ENCODE peak calls at places on chromosome X, in nine cellular contexts. Q, U, V, G, C, W, D, T and P are unnamed samples. For H3K4me1, the result is how much of the 10 kb centered on the place peaks cover.

GRCh38 chrX:115173181-115173580 is 16.0 kb upstream of the RBMXL3 start:
- DNase-seq in V (no peak), D (no peak), T (no peak), U (no peak), Q (no peak), C (no peak), G (no peak), W (no peak), P (no peak)

GRCh38 chrX:96719161-96719875 is 34.7 kb downstream of the DIAPH2 start:
- DNase-seq in D (no peak), V (no peak), C (no peak), W (no peak), Q (no peak), G (no peak), T (no peak), U (no peak), P (no peak)

GRCh38 chrX:79081895-79082512 is 62.5 kb upstream of the GPR174 start:
- DNase-seq in T (peak), D (peak), Q (no peak), W (peak), V (no peak), G (no peak), U (no peak), C (peak), P (peak)

GRCh38 chrX:80335062-80335830 is 85.0 kb upstream of the TENT5D start:
- DNase-seq in Q (peak), C (no peak), D (peak), T (no peak), G (no peak), W (peak), V (peak), U (peak), P (no peak)

GRCh38 chrX:110374544-110374943 is 15.9 kb downstream of the RTL9 start:
- DNase-seq in W (no peak), Q (no peak), C (no peak), D (peak), T (no peak), U (no peak), G (no peak), V (no peak), P (peak)

GRCh38 chrX:68942797-68943196 is 114.0 kb downstream of the EFNB1 start:
- DNase-seq in C (no peak), Q (no peak), V (no peak), T (no peak), D (peak), U (no peak), G (no peak), W (no peak), P (no peak)

GRCh38 chrX:19650996-19651395 is 135.7 kb upstream of the MAP3K15 start:
- DNase-seq in W (no peak), U (no peak), G (no peak), Q (no peak), V (no peak), T (no peak), D (no peak), C (no peak), P (no peak)

GRCh38 chrX:129786210-129786651 is 6.5 kb downstream of the SASH3 start:
- DNase-seq in W (no peak), T (no peak), U (no peak), V (no peak), Q (no peak), D (no peak), G (no peak), C (no peak), P (peak)

GRCh38 chrX:151697537-151697936 is 2.3 kb downstream of the PRRG3 start:
- DNase-seq in V (no peak), C (no peak), D (no peak), U (no peak), T (no peak), Q (no peak), W (no peak), G (no peak), P (no peak)

GRCh38 chrX:70029790-70030189 is 19.9 kb downstream of the AWAT2 start:
- DNase-seq in G (no peak), D (no peak), V (no peak), W (no peak), U (peak), Q (no peak), C (no peak), T (no peak), P (no peak)

GRCh38 chrX:130321550-130321949 is 18.2 kb upstream of the SLC25A14 start:
- DNase-seq in U (no peak), T (no peak), V (no peak), Q (no peak), G (no peak), W (no peak), C (peak), D (no peak), P (peak)

GRCh38 chrX:129540725-129541184 is 696 bp downstream of the OCRL start:
- DNase-seq in Q (peak), W (peak), D (peak), U (no peak), C (peak), G (no peak), V (peak), T (peak), P (no peak)

GRCh38 chrX:134551365-134552095 is 91.6 kb downstream of the HPRT1 start:
- DNase-seq in G (no peak), D (no peak), V (no peak), U (no peak), T (peak), Q (no peak), C (no peak), W (no peak), P (no peak)

GRCh38 chrX:119692241-119693031 is 532 bp downstream of the SEPTIN6 start:
- DNase-seq in V (peak), D (peak), C (peak), Q (peak), G (peak), U (peak), W (peak), T (peak), P (peak)

GRCh38 chrX:151710457-151710856 is 5.4 kb upstream of the FATE1 start:
- DNase-seq in C (no peak), U (no peak), T (no peak), D (no peak), Q (no peak), V (no peak), W (no peak), G (no peak), P (no peak)

GRCh38 chrX:154829926-154830442 is 4.5 kb downstream of the SMIM9 start:
- DNase-seq in W (no peak), V (no peak), Q (no peak), U (no peak), C (no peak), T (no peak), G (no peak), D (no peak), P (no peak)

GRCh38 chrX:19283597-19284339 is 60.0 kb upstream of the PDHA1 start:
- DNase-seq in D (no peak), C (no peak), G (no peak), V (no peak), T (no peak), W (no peak), Q (no peak), U (no peak), P (no peak)

GRCh38 chrX:9466711-9467110 is 1.9 kb downstream of the TBL1X start:
- DNase-seq in G (no peak), C (peak), D (no peak), W (no peak), Q (no peak), V (no peak), T (no peak), U (no peak), P (peak)

GRCh38 chrX:82732861-82733260 is 775.2 kb upstream of the POU3F4 start:
- DNase-seq in C (no peak), G (no peak), Q (no peak), D (no peak), W (no peak), T (no peak), U (no peak), V (no peak), P (no peak)

GRCh38 chrX:10415704-10416001 is 204.7 kb downstream of the MID1 start:
- DNase-seq in T (peak), Q (no peak), W (no peak), V (no peak), G (no peak), D (no peak), C (no peak), U (no peak), P (no peak)

GRCh38 chrX:134625315-134625718 is 33.0 kb downstream of the PLAC1 start:
- DNase-seq in C (no peak), D (no peak), W (no peak), Q (no peak), T (no peak), G (no peak), V (no peak), U (no peak), P (no peak)

GRCh38 chrX:45011131-45011530 is 138.1 kb downstream of the KDM6A start:
- DNase-seq in U (no peak), Q (no peak), D (no peak), C (no peak), W (peak), G (no peak), V (no peak), T (no peak), P (no peak)
- H3K4me1 ChIP-seq in U (under half), Q (under half), D (under half), C (under half), W (half or more), G (under half), V (under half), T (under half), P (under half)

DNA sequence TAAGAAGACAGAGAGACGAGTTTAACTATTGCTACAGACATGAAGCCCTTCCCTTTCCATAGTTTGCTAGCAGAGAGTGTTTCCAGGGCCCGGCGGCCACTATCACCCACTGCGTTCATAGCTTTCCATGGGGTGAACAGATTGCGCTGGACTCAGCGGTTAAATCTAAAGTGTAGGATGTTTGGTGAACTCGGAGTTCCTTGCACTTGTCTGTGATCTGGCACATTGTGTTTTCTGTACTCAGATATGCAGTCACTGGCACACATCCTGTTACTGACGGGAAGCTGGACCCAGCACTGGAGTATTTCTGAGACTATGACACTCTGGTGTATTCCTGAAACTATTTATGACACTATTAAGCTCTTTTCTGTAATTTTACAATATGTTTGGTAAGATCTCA is 13.9 kb downstream of the CD99 start:
- DNase-seq in W (no peak), G (no peak), D (no peak), C (no peak), U (peak), V (peak), T (no peak), Q (no peak), P (no peak)
- H3K4me1 ChIP-seq in W (under half), G (half or more), D (under half), C (half or more), U (half or more), V (under half), T (under half), Q (under half), P (under half)

GRCh38 chrX:51361251-51361650 is 28.6 kb downstream of the NUDT10 start:
- DNase-seq in U (no peak), D (no peak), G (no peak), Q (peak), C (no peak), W (no peak), V (no peak), T (no peak), P (no peak)
- H3K4me1 ChIP-seq in U (under half), D (under half), G (under half), Q (under half), C (under half), W (under half), V (under half), T (under half), P (under half)

GRCh38 chrX:33106737-33107136 is 104.6 kb downstream of the DMD start:
- DNase-seq in U (no peak), V (no peak), C (no peak), D (no peak), G (no peak), W (no peak), T (no peak), Q (no peak), P (no peak)
- H3K4me1 ChIP-seq in U (under half), V (under half), C (under half), D (under half), G (under half), W (under half), T (under half), Q (under half), P (under half)